ENCODE peak calls at places on chromosome 10, in eight cellular contexts. P is GM23248; G is uterus; A is NT2/D1; V is hepatocyte; M is CD8-positive, alpha-beta T cell; R is CD4-positive, alpha-beta memory T cell; B is heart left ventricle. L is an unnamed sample. For H3K4me1, the result is how much of the 10 kb centered on the place peaks cover.

GRCh38 chr10:23081891-23082290 is 13.5 kb upstream of the MSRB2 start:
- DNase-seq in P (peak), G (no peak), A (no peak), V (no peak), M (no peak), R (no peak), B (no peak), L (peak)

GRCh38 chr10:15877836-15878576 is 17.7 kb upstream of the MINDY3 start:
- DNase-seq in P (no peak), G (no peak), A (no peak), V (no peak), M (no peak), R (no peak), B (no peak), L (peak)

GRCh38 chr10:36499696-36500095 is 625.7 kb upstream of the ANKRD30A start:
- DNase-seq in P (peak), G (no peak), A (no peak), V (no peak), M (no peak), R (no peak), B (no peak), L (no peak)

GRCh38 chr10:114239117-114239993 is at the start of gene VWA2:
- DNase-seq in P (no peak), G (no peak), A (peak), V (peak), M (peak), R (no peak), B (peak), L (peak)

GRCh38 chr10:7288060-7288690 is 122.7 kb downstream of the SFMBT2 start:
- DNase-seq in P (no peak), G (no peak), A (no peak), V (peak), M (no peak), R (no peak), B (no peak), L (no peak)

GRCh38 chr10:119917777-119918176 is 25.2 kb downstream of the SEC23IP start:
- DNase-seq in P (peak), G (no peak), A (no peak), V (no peak), M (no peak), R (no peak), B (no peak), L (no peak)

GRCh38 chr10:23439452-23439919 is 611 bp downstream of the OTUD1 start:
- DNase-seq in P (peak), G (no peak), A (no peak), V (no peak), M (no peak), R (no peak), B (no peak), L (peak)

GRCh38 chr10:77490915-77491314 is 146.7 kb downstream of the KCNMA1 start:
- DNase-seq in P (no peak), G (no peak), A (no peak), V (no peak), M (no peak), R (no peak), B (no peak), L (no peak)

GRCh38 chr10:127894146-127894545 is 1.4 kb upstream of the CLRN3 start:
- DNase-seq in P (no peak), G (no peak), A (no peak), V (no peak), M (no peak), R (no peak), B (no peak), L (no peak)

GRCh38 chr10:114388275-114388674 is 16.0 kb downstream of the AFAP1L2 start:
- DNase-seq in P (no peak), G (no peak), A (no peak), V (no peak), M (no peak), R (no peak), B (no peak), L (no peak)

DNA sequence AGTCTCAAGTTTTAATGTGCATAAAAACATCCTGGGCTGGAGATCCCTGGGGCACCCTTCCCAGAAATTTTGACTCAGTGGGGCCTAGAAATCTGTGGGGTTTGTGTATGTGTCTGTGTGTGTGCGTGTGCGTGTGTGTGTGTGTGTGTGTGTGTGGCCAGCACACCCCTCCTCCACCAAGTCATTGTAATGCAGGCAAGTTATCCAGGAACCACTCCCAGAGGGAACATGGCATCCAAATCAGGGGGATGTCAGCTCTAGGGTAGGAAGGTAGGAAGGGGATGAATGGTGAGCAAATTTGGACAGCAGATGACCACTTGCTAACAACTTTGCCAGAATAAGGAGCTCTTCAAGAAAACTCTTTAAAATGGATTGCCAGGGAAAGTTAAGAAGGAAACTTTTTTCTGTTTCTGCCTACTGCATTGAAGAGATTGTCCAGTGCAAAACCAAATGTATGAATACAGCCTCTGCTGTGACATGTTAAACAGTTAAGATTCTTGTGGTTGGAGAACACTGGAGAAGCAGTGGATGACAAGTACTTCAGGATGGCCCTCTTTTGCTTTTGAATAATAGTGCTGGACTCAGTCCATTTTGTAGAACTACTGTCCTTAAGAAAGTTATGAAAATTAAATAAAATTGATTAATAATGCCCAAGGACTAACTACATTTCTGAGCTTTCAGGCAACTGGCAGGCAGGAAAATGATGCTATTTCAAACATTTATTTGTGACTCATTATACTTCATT is 12.3 kb downstream of the STAMBPL1 start:
- DNase-seq in P (peak), G (no peak), A (no peak), V (no peak), M (no peak), R (no peak), B (no peak), L (peak)
- H3K4me1 ChIP-seq in P (half or more), G (under half), A (under half), V (under half), M (under half), R (half or more), B (under half), L (under half)

DNA sequence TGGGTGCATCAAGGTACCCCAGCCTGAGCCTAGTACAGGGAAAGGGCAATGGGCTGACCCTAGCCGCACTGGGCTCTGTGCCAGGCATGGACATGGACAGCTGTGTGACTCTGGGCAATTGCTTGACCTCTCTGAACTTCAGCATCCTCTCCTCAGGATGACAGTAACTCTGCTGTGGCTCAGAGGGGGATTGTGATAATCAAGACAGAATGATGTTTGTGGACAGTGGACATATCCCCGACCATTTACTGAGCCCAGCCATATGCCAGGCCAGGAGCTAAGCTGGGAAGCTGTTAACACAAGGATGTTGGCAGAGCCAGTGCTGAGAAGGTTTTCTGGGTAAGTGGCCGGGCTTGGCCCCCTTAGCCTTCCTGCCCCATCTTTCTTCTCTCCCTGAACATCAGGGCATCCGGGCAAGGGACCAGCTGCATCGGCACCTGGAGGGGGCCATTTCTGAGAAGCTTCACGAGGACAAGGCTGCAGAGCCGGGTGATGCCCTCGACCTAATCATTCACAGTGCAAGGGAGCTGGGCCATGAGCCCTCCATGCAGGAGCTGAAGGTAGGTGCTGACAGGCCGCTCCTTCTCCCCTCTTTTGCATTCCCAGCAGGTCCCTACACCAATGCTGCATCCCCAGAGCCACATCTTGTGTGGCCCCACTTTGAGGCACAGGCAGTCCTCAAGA is 3.5 kb downstream of the CYP26C1 start:
- DNase-seq in P (no peak), G (no peak), A (no peak), V (no peak), M (no peak), R (no peak), B (no peak), L (no peak)
- H3K4me1 ChIP-seq in P (under half), G (under half), A (under half), V (under half), M (under half), R (under half), B (under half), L (under half)

GRCh38 chr10:54826994-54827560 is 26.0 kb upstream of the PCDH15 start:
- DNase-seq in P (no peak), G (no peak), A (no peak), V (no peak), M (no peak), R (no peak), B (no peak), L (no peak)
- H3K4me1 ChIP-seq in P (under half), G (under half), A (under half), V (under half), M (under half), R (under half), B (under half), L (under half)

DNA sequence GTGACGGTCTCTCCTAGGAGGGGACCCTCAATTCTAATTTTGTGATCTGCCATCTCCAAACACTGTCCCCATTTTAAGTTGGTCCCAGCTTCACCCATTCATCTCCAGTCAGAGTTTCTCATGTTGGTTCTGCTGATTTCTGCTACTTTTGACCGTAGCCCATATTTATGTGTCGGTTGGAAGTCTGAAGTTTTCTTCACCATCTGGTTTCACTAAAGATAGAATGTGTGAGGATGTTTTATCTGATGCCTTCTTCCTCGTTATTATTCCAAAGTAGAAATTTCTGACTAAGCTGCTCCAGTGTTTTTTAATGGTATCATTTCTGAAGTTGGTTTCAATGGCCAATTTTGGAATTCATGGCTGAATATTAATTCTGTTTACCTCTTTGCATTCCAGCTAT is 21.3 kb upstream of the IFIT2 start:
- DNase-seq in P (no peak), G (no peak), A (no peak), V (no peak), M (no peak), R (no peak), B (no peak), L (no peak)
- H3K4me1 ChIP-seq in P (half or more), G (under half), A (under half), V (under half), M (under half), R (under half), B (under half), L (under half)

GRCh38 chr10:87940210-87940609 is 76.8 kb downstream of the PTEN start:
- DNase-seq in P (no peak), G (no peak), A (no peak), V (no peak), M (no peak), R (no peak), B (no peak), L (no peak)
- H3K4me1 ChIP-seq in P (under half), G (under half), A (under half), V (under half), M (under half), R (under half), B (under half), L (under half)

DNA sequence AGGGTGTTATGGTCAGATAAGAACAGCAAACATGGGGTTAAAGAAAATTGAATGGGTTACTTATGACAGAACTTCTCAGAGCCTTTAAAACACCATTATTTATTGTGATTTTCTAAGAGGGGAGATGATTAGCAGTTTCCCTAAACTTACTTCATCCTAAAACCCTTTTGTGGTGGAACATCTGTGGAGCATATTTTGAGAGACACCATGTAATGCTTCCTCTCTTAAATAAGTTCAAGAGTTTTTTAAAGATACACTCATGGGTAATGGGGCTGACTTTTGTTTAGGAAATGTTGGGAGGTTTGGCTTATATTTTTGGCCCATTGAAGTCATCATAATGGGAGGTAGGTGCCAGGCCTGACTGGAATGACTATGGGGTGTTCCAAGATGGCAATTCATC is 8.4 kb upstream of the PDCD4 start:
- DNase-seq in P (peak), G (no peak), A (no peak), V (no peak), M (peak), R (no peak), B (no peak), L (no peak)
- H3K4me1 ChIP-seq in P (under half), G (under half), A (under half), V (half or more), M (half or more), R (half or more), B (under half), L (under half)

GRCh38 chr10:29530112-29530976 is 104.4 kb downstream of the SVIL start:
- DNase-seq in P (no peak), G (no peak), A (no peak), V (no peak), M (no peak), R (no peak), B (no peak), L (no peak)
- H3K4me1 ChIP-seq in P (under half), G (under half), A (under half), V (under half), M (under half), R (under half), B (under half), L (under half)

L was measured in GM23338.